ENCODE peak calls at places on chromosomes 12 and 14, in six cellular contexts. S is right lobe of liver; I is stimulated activated CD4-positive, alpha-beta T cell treated with anti-CD3 and anti-CD28 coated beads, Interleukin-2, amount 100 ng/mL, for 48 hours; B is stimulated activated CD8-positive, alpha-beta memory T cell treated with anti-CD3 and anti-CD28 coated beads, Interleukin-2, amount 100 ng/mL, for 1 hour; C is activated CD4-positive, CD25-positive, alpha-beta regulatory T cell; Z is upper lobe of right lung. R is an unnamed sample.

GRCh38 chr14:23061995-23062394 is 4.7 kb upstream of the CDH24 start:
- DNase-seq in I (no peak), B (no peak), Z (no peak), C (no peak), S (no peak), R (peak; percentile 95)

GRCh38 chr14:35682802-35683201 is 126.3 kb downstream of the RALGAPA1 start:
- DNase-seq in Z (no peak), I (no peak), B (no peak), C (no peak), S (no peak), R (no peak)

GRCh38 chr14:37150414-37150813 is 22.0 kb downstream of the SLC25A21 start:
- DNase-seq in S (no peak), I (no peak), C (no peak), B (no peak), Z (no peak), R (peak; percentile 60)

GRCh38 chr14:32366256-32366655 is 37.2 kb downstream of the AKAP6 start:
- DNase-seq in Z (no peak), S (no peak), C (no peak), B (no peak), I (no peak), R (peak; percentile 40)

GRCh38 chr14:61147898-61148549 is 133.1 kb downstream of the TMEM30B start:
- DNase-seq in Z (no peak), I (no peak), B (no peak), C (no peak), S (no peak), R (peak; percentile 83)

GRCh38 chr12:125267114-125267513 is 201.9 kb downstream of the AACS start:
- DNase-seq in C (no peak), I (no peak), Z (no peak), B (no peak), S (no peak), R (no peak)

GRCh38 chr12:30754750-30755394 is at the start of gene CAPRIN2:
- DNase-seq in C (peak; percentile 88), I (peak; percentile 91), B (peak; percentile 88), S (peak; percentile 99), Z (peak; percentile 99), R (peak; percentile 95)

GRCh38 chr12:67893003-67893402 is 96.2 kb upstream of the IFNG-AS1 start:
- DNase-seq in I (no peak), Z (no peak), S (no peak), B (no peak), C (no peak), R (no peak)

GRCh38 chr14:89767861-89768268 is 186.7 kb downstream of the EFCAB11 start:
- DNase-seq in S (peak; percentile 63), B (peak; percentile 31), C (peak; percentile 16), Z (no peak), I (peak; percentile 43), R (peak; percentile 53)

GRCh38 chr12:44507471-44507870 is 368.6 kb downstream of the NELL2 start:
- DNase-seq in B (no peak), Z (no peak), S (no peak), C (no peak), I (no peak), R (no peak)

GRCh38 chr14:35401853-35402252 is 2.7 kb downstream of the NFKBIA start:
- DNase-seq in I (no peak), C (no peak), Z (no peak), B (no peak), S (no peak), R (no peak)

GRCh38 chr12:75725505-75726120 is 214.2 kb upstream of the KRR1 start:
- DNase-seq in C (no peak), I (no peak), S (no peak), B (no peak), Z (no peak), R (peak; percentile 73)

GRCh38 chr12:22866406-22866805 is 241.4 kb downstream of the ETNK1 start:
- DNase-seq in B (no peak), Z (no peak), S (no peak), C (no peak), I (no peak), R (no peak)

GRCh38 chr12:69284131-69284530 is 44.8 kb downstream of the CPSF6 start:
- DNase-seq in C (no peak), B (no peak), Z (peak; percentile 87), I (peak; percentile 19), S (peak; percentile 85), R (peak; percentile 81)

GRCh38 chr12:57175428-57176138 is 28.2 kb upstream of the LRP1-AS start:
- DNase-seq in Z (peak; percentile 87), I (peak; percentile 65), B (no peak), C (no peak), S (peak; percentile 72), R (peak; percentile 71)

GRCh38 chr12:73935817-73936216 is 601.8 kb upstream of the ATXN7L3B start:
- DNase-seq in I (no peak), S (no peak), B (no peak), C (no peak), Z (no peak), R (peak; percentile 6)

GRCh38 chr14:34797747-34798583 is 77.2 kb downstream of the BAZ1A start:
- DNase-seq in Z (no peak), C (no peak), B (no peak), S (no peak), I (no peak), R (no peak)

GRCh38 chr12:96401061-96401871 is 1.0 kb upstream of the CDK17 start:
- DNase-seq in Z (no peak), I (no peak), B (no peak), S (no peak), C (no peak), R (peak; percentile 93)

GRCh38 chr12:55683676-55684075 is 24.0 kb downstream of the ITGA7 start:
- DNase-seq in S (no peak), B (no peak), Z (peak; percentile 16), I (no peak), C (no peak), R (no peak)

GRCh38 chr12:46067062-46067461 is 76.7 kb upstream of the SCAF11 start:
- DNase-seq in B (no peak), I (no peak), S (no peak), C (no peak), Z (no peak), R (no peak)

GRCh38 chr12:46523863-46524770 is 151.5 kb upstream of the SLC38A2 start:
- DNase-seq in B (no peak), C (no peak), Z (no peak), I (peak; percentile 28), S (no peak), R (peak; percentile 98)

GRCh38 chr14:50836515-50836914 is 5.6 kb upstream of the NIN start:
- DNase-seq in S (no peak), I (no peak), Z (no peak), C (no peak), B (no peak), R (peak; percentile 71)

GRCh38 chr12:111585619-111586135 is 13.4 kb downstream of the ATXN2 start:
- DNase-seq in Z (peak; percentile 19), S (peak; percentile 8), C (no peak), I (no peak), B (no peak), R (no peak)

GRCh38 chr12:88782357-88782756 is 202.1 kb upstream of the KITLG start:
- DNase-seq in Z (no peak), B (no peak), C (no peak), S (no peak), I (no peak), R (no peak)

GRCh38 chr12:63038361-63039100 is 103.6 kb upstream of the PPM1H start:
- DNase-seq in Z (no peak), B (no peak), C (no peak), S (no peak), I (no peak), R (no peak)

GRCh38 chr14:59912443-59912842 is 7.5 kb upstream of the LRRC9 start:
- DNase-seq in I (no peak), C (no peak), Z (no peak), S (no peak), B (no peak), R (no peak)

GRCh38 chr12:12172106-12172511 is 94.7 kb downstream of the LRP6 start:
- DNase-seq in B (no peak), S (no peak), Z (no peak), I (peak; percentile 21), C (no peak), R (peak; percentile 47)

GRCh38 chr12:65602579-65603295 is 221.5 kb upstream of the HMGA2 start:
- DNase-seq in B (no peak), C (no peak), I (peak; percentile 50), Z (peak; percentile 80), S (peak; percentile 64), R (peak; percentile 94)

GRCh38 chr12:3841783-3842182 is 31.4 kb downstream of the PARP11 start:
- DNase-seq in I (no peak), Z (no peak), C (no peak), S (no peak), B (no peak), R (no peak)

GRCh38 chr12:102169922-102170698 is 27.5 kb downstream of the PMCH start:
- DNase-seq in S (no peak), Z (no peak), B (no peak), I (no peak), C (no peak), R (peak; percentile 51)

GRCh38 chr14:63644741-63645140 is 3.1 kb upstream of the WDR89 start:
- DNase-seq in S (no peak), C (no peak), B (no peak), I (no peak), Z (no peak), R (no peak)

GRCh38 chr12:52018448-52019122 is 11.8 kb downstream of the TAMALIN start:
- DNase-seq in I (no peak), Z (no peak), S (no peak), C (no peak), B (no peak), R (no peak)

GRCh38 chr14:89242871-89243270 is 174.2 kb downstream of the FOXN3 start:
- DNase-seq in B (no peak), I (no peak), Z (no peak), S (no peak), C (no peak), R (no peak)

GRCh38 chr14:67815573-67816235 is 686 bp downstream of the ZFYVE26 start:
- DNase-seq in Z (no peak), C (no peak), B (no peak), S (no peak), I (no peak), R (peak; percentile 78)

GRCh38 chr12:115504241-115504941 is 773.1 kb downstream of the MED13L start:
- DNase-seq in Z (no peak), I (no peak), C (no peak), S (no peak), B (no peak), R (no peak)

GRCh38 chr14:37870947-37871346 is 275.5 kb downstream of the TTC6 start:
- DNase-seq in S (peak; percentile 71), I (no peak), C (no peak), Z (no peak), B (no peak), R (no peak)